ENCODE peak calls at places on chromosomes 2 and 18, in nine cellular contexts. W, N, C, V, H, G, J, Z and D are unnamed samples. For H3K36me3, the result is how much of the 10 kb centered on the place peaks cover.

GRCh38 chr2:10225291-10226031 is 77.2 kb upstream of the HPCAL1 start:
- DNase-seq in Z (no peak), V (no peak), H (no peak), G (peak), J (no peak), W (no peak), N (no peak), C (no peak), D (no peak)

GRCh38 chr2:217790681-217791392 is 212.0 kb downstream of the TNS1 start:
- DNase-seq in G (no peak), J (no peak), W (no peak), Z (no peak), N (no peak), C (no peak), V (no peak), H (peak), D (no peak)

GRCh38 chr2:71930073-71930681 is 217.5 kb downstream of the CYP26B1 start:
- DNase-seq in W (no peak), G (no peak), H (no peak), N (peak), Z (no peak), J (no peak), V (no peak), C (no peak), D (no peak)

GRCh38 chr2:72198532-72199241 is 51.0 kb upstream of the CYP26B1 start:
- DNase-seq in C (no peak), Z (no peak), W (no peak), G (no peak), N (no peak), J (no peak), H (peak), V (no peak), D (no peak)

GRCh38 chr2:207504513-207505171 is 25.1 kb upstream of the CREB1 start:
- DNase-seq in G (peak), J (no peak), W (no peak), C (no peak), H (peak), Z (peak), V (no peak), N (no peak), D (no peak)

GRCh38 chr2:190829642-190830041 is 51.0 kb upstream of the GLS start:
- DNase-seq in Z (no peak), V (no peak), H (no peak), W (no peak), J (no peak), C (no peak), G (no peak), N (no peak), D (no peak)

GRCh38 chr2:186879312-186879711 is 30.3 kb upstream of the ZSWIM2 start:
- DNase-seq in J (no peak), Z (no peak), G (no peak), V (no peak), C (no peak), W (no peak), H (no peak), N (no peak), D (no peak)

GRCh38 chr2:205892141-205893064 is 193.6 kb downstream of the INO80D start:
- DNase-seq in C (no peak), G (no peak), V (no peak), W (no peak), Z (peak), N (no peak), J (no peak), H (peak), D (no peak)

GRCh38 chr18:30903566-30903965 is 139.0 kb downstream of the DSC3 start:
- DNase-seq in J (no peak), W (peak), N (no peak), C (no peak), G (no peak), H (peak), Z (peak), V (no peak), D (no peak)

GRCh38 chr18:72160504-72161445 is 383.4 kb downstream of the CBLN2 start:
- DNase-seq in G (no peak), N (no peak), H (no peak), V (no peak), C (no peak), W (no peak), J (no peak), Z (no peak), D (no peak)

GRCh38 chr2:215749092-215749957 is 264.0 kb downstream of the MREG start:
- DNase-seq in J (no peak), G (peak), V (no peak), C (no peak), Z (peak), W (no peak), H (peak), N (peak), D (peak)

GRCh38 chr2:150391779-150392178 is 95.7 kb downstream of the RND3 start:
- DNase-seq in J (no peak), W (no peak), Z (no peak), N (no peak), H (no peak), V (no peak), G (no peak), C (no peak), D (no peak)

GRCh38 chr2:72824224-72824842 is 1.5 kb downstream of the EXOC6B start:
- DNase-seq in J (no peak), V (no peak), C (no peak), G (no peak), N (peak), H (peak), W (peak), Z (no peak), D (no peak)

GRCh38 chr2:224860786-224861185 is 144.6 kb upstream of the CCDC195 start:
- DNase-seq in J (no peak), H (no peak), Z (no peak), N (no peak), C (no peak), G (no peak), W (no peak), V (no peak), D (no peak)

GRCh38 chr2:69945900-69946299 is 15.5 kb downstream of the ASPRV1 start:
- DNase-seq in Z (no peak), N (no peak), H (no peak), W (no peak), J (no peak), V (no peak), C (no peak), G (no peak), D (no peak)

GRCh38 chr2:38093503-38093902 is 17.6 kb upstream of the CYP1B1 start:
- DNase-seq in J (no peak), N (no peak), G (no peak), W (no peak), H (peak), C (no peak), V (no peak), Z (no peak), D (no peak)

GRCh38 chr18:32661486-32662299 is 111.1 kb downstream of the KLHL14 start:
- DNase-seq in C (no peak), H (no peak), J (no peak), V (no peak), W (no peak), N (no peak), Z (no peak), G (no peak), D (no peak)

GRCh38 chr2:28972778-28973335 is 8.2 kb upstream of the TOGARAM2 start:
- DNase-seq in H (no peak), N (no peak), V (no peak), G (no peak), W (no peak), J (no peak), C (no peak), Z (no peak), D (no peak)

GRCh38 chr18:21682276-21683051 is 22.1 kb downstream of the ABHD3 start:
- DNase-seq in H (peak), N (no peak), V (no peak), Z (no peak), C (no peak), G (no peak), W (no peak), J (no peak), D (no peak)
- H3K36me3 ChIP-seq in H (under half), N (under half), V (under half), Z (under half), C (under half), G (under half), W (under half), J (under half), D (under half)

GRCh38 chr2:170929686-170930050 is 615 bp downstream of the GORASP2 start:
- DNase-seq in W (no peak), C (no peak), H (peak), G (peak), J (peak), N (peak), Z (peak), V (no peak), D (no peak)

GRCh38 chr2:170930132-170931109 is 1.4 kb downstream of the GORASP2 start:
- DNase-seq in G (no peak), Z (peak), H (peak), J (peak), N (peak), C (no peak), V (peak), W (peak), D (no peak)

GRCh38 chr2:170932166-170932565 is 3.1 kb downstream of the GORASP2 start:
- DNase-seq in V (no peak), G (no peak), Z (no peak), H (no peak), N (no peak), J (no peak), W (no peak), C (no peak), D (no peak)

GRCh38 chr2:170928824-170929685 is at the start of gene GORASP2:
- DNase-seq in Z (peak), V (peak), W (peak), J (peak), N (peak), G (peak), H (peak), C (peak), D (peak)

DNA sequence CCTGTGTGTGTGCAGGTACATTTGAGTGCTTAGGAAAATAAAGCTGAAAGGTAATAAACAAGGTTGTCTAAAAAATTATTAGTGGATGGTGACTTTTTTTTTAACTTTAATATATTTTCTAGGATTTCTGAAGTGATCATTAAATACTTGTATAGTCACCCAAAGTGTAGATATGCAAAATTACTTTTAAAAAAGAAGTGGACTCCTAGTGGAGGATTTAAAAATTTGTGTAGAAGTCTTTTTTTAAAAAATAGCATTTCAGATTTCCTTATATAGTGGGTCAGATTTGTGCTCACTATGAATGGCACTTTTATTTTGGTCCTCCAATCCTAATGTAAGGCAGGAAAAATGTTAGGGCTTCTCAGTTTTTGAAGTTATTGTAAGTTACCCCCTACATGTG is 3.9 kb downstream of the GORASP2 start:
- DNase-seq in W (no peak), C (no peak), G (no peak), H (no peak), J (no peak), N (no peak), Z (no peak), V (no peak), D (no peak)
- H3K27ac ChIP-seq in W (no peak), C (no peak), G (no peak), H (no peak), J (no peak), N (no peak), Z (no peak), V (no peak), D (no peak)

GRCh38 chr2:66641685-66642084 is 206.8 kb downstream of the MEIS1 start:
- DNase-seq in H (no peak), G (no peak), C (no peak), W (no peak), V (no peak), N (no peak), Z (no peak), J (no peak), D (no peak)
- TF ChIP-seq CTCF in H (no peak), G (no peak), C (no peak), W (no peak), V (no peak), N (no peak), Z (no peak), J (no peak), D (no peak)

GRCh38 chr2:31122133-31122532 is 16.1 kb downstream of the GALNT14 start:
- DNase-seq in N (no peak), J (no peak), G (no peak), V (no peak), Z (no peak), C (no peak), H (no peak), W (no peak), D (no peak)
- H3K36me3 ChIP-seq in N (under half), J (under half), G (under half), V (under half), Z (under half), C (under half), H (under half), W (under half), D (under half)

GRCh38 chr2:219082332-219082958 is 21.7 kb upstream of the IHH start:
- DNase-seq in G (no peak), H (peak), C (no peak), N (peak), Z (no peak), W (no peak), V (no peak), J (no peak), D (no peak)

GRCh38 chr2:219079417-219079816 is 18.7 kb upstream of the IHH start:
- DNase-seq in Z (no peak), H (peak), J (no peak), C (no peak), V (no peak), G (no peak), N (peak), W (no peak), D (no peak)

GRCh38 chr2:219078126-219078525 is 17.4 kb upstream of the IHH start:
- DNase-seq in J (no peak), H (no peak), Z (no peak), C (no peak), W (no peak), G (no peak), V (no peak), N (no peak), D (no peak)

GRCh38 chr2:219081701-219082331 is 21.1 kb upstream of the IHH start:
- DNase-seq in G (no peak), C (no peak), N (peak), V (no peak), H (no peak), W (no peak), Z (peak), J (no peak), D (no peak)

GRCh38 chr2:219081096-219081495 is 20.4 kb upstream of the IHH start:
- DNase-seq in G (no peak), V (no peak), N (no peak), J (no peak), Z (no peak), W (no peak), H (no peak), C (no peak), D (no peak)
- H3K27ac ChIP-seq in G (no peak), V (no peak), N (peak), J (no peak), Z (no peak), W (no peak), H (no peak), C (no peak), D (no peak)

GRCh38 chr2:23199115-23199918 is 185.7 kb upstream of the KLHL29 start:
- DNase-seq in V (peak), H (peak), N (no peak), G (no peak), J (no peak), W (peak), Z (no peak), C (no peak), D (no peak)
- TF ChIP-seq CTCF in V (peak), H (peak), N (no peak), G (no peak), J (no peak), W (peak), Z (no peak), C (peak), D (peak)

GRCh38 chr2:159712929-159713575 is 746 bp downstream of the MARCHF7 start:
- DNase-seq in C (no peak), Z (no peak), W (no peak), J (no peak), G (no peak), N (no peak), H (peak), V (no peak), D (no peak)

GRCh38 chr2:159713691-159714585 is 1.6 kb downstream of the MARCHF7 start:
- DNase-seq in H (peak), V (peak), J (no peak), N (no peak), C (no peak), W (no peak), G (no peak), Z (no peak), D (no peak)

GRCh38 chr2:159716857-159717256 is 4.6 kb downstream of the MARCHF7 start:
- DNase-seq in J (no peak), H (no peak), N (no peak), G (no peak), W (no peak), V (no peak), Z (no peak), C (no peak), D (no peak)

GRCh38 chr2:159714586-159714930 is 2.3 kb downstream of the MARCHF7 start:
- DNase-seq in W (no peak), Z (no peak), H (no peak), J (no peak), N (no peak), V (no peak), G (no peak), C (no peak), D (no peak)

GRCh38 chr2:159715451-159715850 is 3.1 kb downstream of the MARCHF7 start:
- DNase-seq in V (no peak), W (no peak), Z (no peak), H (no peak), C (no peak), N (no peak), J (no peak), G (no peak), D (no peak)
- H3K36me3 ChIP-seq in V (half or more), W (under half), Z (under half), H (under half), C (under half), N (under half), J (under half), G (under half), D (under half)